ENCODE peak calls at places on chromosome 4, in four cellular contexts. One of them, this sample, is unnamed.

GRCh38 chr4:56772134-56772533 is 49.4 kb downstream of the SPINK2 start:
- DNase-seq in AG20443: no peak
- DNase-seq in fibroblast of the conjunctiva: no peak
- DNase-seq in aorta: no peak
- DNase-seq in this sample: no peak

GRCh38 chr4:112147697-112148096 is 2.4 kb downstream of the FAM241A start:
- DNase-seq in aorta: no peak
- DNase-seq in AG20443: peak
- DNase-seq in fibroblast of the conjunctiva: no peak
- DNase-seq in this sample: peak

GRCh38 chr4:80322716-80323115 is 12.8 kb upstream of the CFAP299 start:
- DNase-seq in fibroblast of the conjunctiva: peak
- DNase-seq in AG20443: peak
- DNase-seq in aorta: no peak
- DNase-seq in this sample: peak

GRCh38 chr4:21901831-21902230 is 46.7 kb downstream of the KCNIP4 start:
- DNase-seq in aorta: no peak
- DNase-seq in fibroblast of the conjunctiva: no peak
- DNase-seq in AG20443: no peak
- DNase-seq in this sample: peak

GRCh38 chr4:73729534-73730165 is 10.7 kb upstream of the CXCL8 start:
- DNase-seq in aorta: peak
- DNase-seq in fibroblast of the conjunctiva: peak
- DNase-seq in AG20443: peak
- DNase-seq in this sample: peak

GRCh38 chr4:176635372-176636261 is 157.1 kb downstream of the VEGFC start:
- DNase-seq in fibroblast of the conjunctiva: peak
- DNase-seq in aorta: no peak
- DNase-seq in AG20443: peak
- DNase-seq in this sample: peak

GRCh38 chr4:80192937-80193336 is 4.4 kb upstream of the PRDM8 start:
- DNase-seq in AG20443: peak
- DNase-seq in aorta: no peak
- DNase-seq in fibroblast of the conjunctiva: no peak
- DNase-seq in this sample: peak

GRCh38 chr4:34181311-34181808 is 2063.0 kb downstream of the ARAP2 start:
- DNase-seq in fibroblast of the conjunctiva: peak
- DNase-seq in aorta: no peak
- DNase-seq in AG20443: peak
- DNase-seq in this sample: peak

GRCh38 chr4:80360102-80360501 is 24.6 kb downstream of the CFAP299 start:
- DNase-seq in fibroblast of the conjunctiva: no peak
- DNase-seq in aorta: no peak
- DNase-seq in AG20443: no peak
- DNase-seq in this sample: no peak

GRCh38 chr4:13627185-13627605 is 330 bp downstream of the BOD1L1 start:
- DNase-seq in AG20443: no peak
- DNase-seq in aorta: peak
- DNase-seq in fibroblast of the conjunctiva: no peak
- DNase-seq in this sample: no peak

GRCh38 chr4:174136013-174136412 is 147.5 kb downstream of the FBXO8 start:
- DNase-seq in fibroblast of the conjunctiva: no peak
- DNase-seq in AG20443: peak
- DNase-seq in aorta: no peak
- DNase-seq in this sample: peak

GRCh38 chr4:145818001-145818400 is 120.6 kb downstream of the ZNF827 start:
- DNase-seq in aorta: no peak
- DNase-seq in AG20443: no peak
- DNase-seq in fibroblast of the conjunctiva: no peak
- DNase-seq in this sample: no peak

GRCh38 chr4:184648220-184649025 is 824 bp downstream of the CASP3 start:
- DNase-seq in fibroblast of the conjunctiva: no peak
- DNase-seq in AG20443: peak
- DNase-seq in aorta: peak
- DNase-seq in this sample: peak

GRCh38 chr4:54277691-54278090 is 48.6 kb downstream of the PDGFRA start:
- DNase-seq in aorta: no peak
- DNase-seq in AG20443: peak
- DNase-seq in fibroblast of the conjunctiva: peak
- DNase-seq in this sample: peak

GRCh38 chr4:2425386-2426068 is 6.8 kb downstream of the CFAP99 start:
- DNase-seq in fibroblast of the conjunctiva: no peak
- DNase-seq in AG20443: no peak
- DNase-seq in aorta: no peak
- DNase-seq in this sample: no peak

GRCh38 chr4:653831-654525 is 20.1 kb downstream of the ATP5ME start:
- DNase-seq in aorta: peak
- DNase-seq in fibroblast of the conjunctiva: no peak
- DNase-seq in AG20443: no peak
- DNase-seq in this sample: no peak

GRCh38 chr4:142696334-142697122 is 149.6 kb downstream of the INPP4B start:
- DNase-seq in AG20443: no peak
- DNase-seq in fibroblast of the conjunctiva: no peak
- DNase-seq in aorta: no peak
- DNase-seq in this sample: no peak

GRCh38 chr4:183468210-183469095 is 24.0 kb downstream of the CDKN2AIP start:
- DNase-seq in AG20443: peak
- DNase-seq in fibroblast of the conjunctiva: no peak
- DNase-seq in aorta: no peak
- DNase-seq in this sample: no peak

GRCh38 chr4:119082661-119083060 is 53.0 kb upstream of the MYOZ2 start:
- DNase-seq in fibroblast of the conjunctiva: no peak
- DNase-seq in AG20443: no peak
- DNase-seq in aorta: no peak
- DNase-seq in this sample: no peak

GRCh38 chr4:30605616-30606015 is 114.6 kb upstream of the PCDH7 start:
- DNase-seq in fibroblast of the conjunctiva: no peak
- DNase-seq in aorta: no peak
- DNase-seq in AG20443: no peak
- DNase-seq in this sample: peak

GRCh38 chr4:19026281-19026680 is 1004.7 kb upstream of the LCORL start:
- DNase-seq in aorta: no peak
- DNase-seq in AG20443: no peak
- DNase-seq in fibroblast of the conjunctiva: no peak
- DNase-seq in this sample: peak

GRCh38 chr4:33625762-33626161 is 2618.6 kb downstream of the ARAP2 start:
- DNase-seq in AG20443: no peak
- DNase-seq in fibroblast of the conjunctiva: no peak
- DNase-seq in aorta: no peak
- DNase-seq in this sample: peak

GRCh38 chr4:8278421-8279287 is 9.1 kb downstream of the HTRA3 start:
- DNase-seq in aorta: peak
- DNase-seq in fibroblast of the conjunctiva: peak
- DNase-seq in AG20443: peak
- DNase-seq in this sample: peak

GRCh38 chr4:118981839-118982381 is 93.3 kb downstream of the SYNPO2 start:
- DNase-seq in aorta: peak
- DNase-seq in fibroblast of the conjunctiva: peak
- DNase-seq in AG20443: peak
- DNase-seq in this sample: peak

GRCh38 chr4:154142664-154143063 is 348.9 kb downstream of the DCHS2 start:
- DNase-seq in aorta: no peak
- DNase-seq in AG20443: no peak
- DNase-seq in fibroblast of the conjunctiva: no peak
- DNase-seq in this sample: no peak

GRCh38 chr4:80237992-80238391 is 28.5 kb upstream of the FGF5 start:
- DNase-seq in fibroblast of the conjunctiva: peak
- DNase-seq in aorta: no peak
- DNase-seq in AG20443: peak
- DNase-seq in this sample: peak

GRCh38 chr4:185304944-185305690 is 90.6 kb downstream of the LRP2BP start:
- DNase-seq in aorta: no peak
- DNase-seq in AG20443: no peak
- DNase-seq in fibroblast of the conjunctiva: no peak
- DNase-seq in this sample: peak

GRCh38 chr4:84582988-84583870 is at the start of gene CDS1:
- DNase-seq in fibroblast of the conjunctiva: no peak
- DNase-seq in aorta: peak
- DNase-seq in AG20443: peak
- DNase-seq in this sample: no peak

This sample was measured in RPMI7951.